ENCODE peak calls at places on chromosomes 12 and 14, in seven cellular contexts. T is EH; N is OCI-M1; P is GM03348; I is activated CD4-positive, alpha-beta T cell treated with anti-CD3 and anti-CD28 coated beads, Interleukin-2, amount 10 ng/mL, durations not matched to agents 7 days and 5 days; H is NCI-H1092 treated with DMSO at 0.1 percent for 48 hours; K is foreskin melanocyte. J is an unnamed sample.

GRCh38 chr12:66188584-66189475 is at the start of gene IRAK3:
- DNase-seq in T (peak), N (no peak), P (peak), I (peak), H (peak), K (no peak), J (peak)

GRCh38 chr12:84507914-84508313 is 404.7 kb downstream of the SLC6A15 start:
- DNase-seq in T (no peak), N (no peak), P (no peak), I (no peak), H (peak), K (no peak), J (no peak)

GRCh38 chr12:94418517-94418916 is 41.1 kb downstream of the CEP83 start:
- DNase-seq in T (no peak), N (peak), P (no peak), I (no peak), H (no peak), K (no peak), J (no peak)

GRCh38 chr14:101598571-101599233 is 37.4 kb downstream of the DIO3 start:
- DNase-seq in T (no peak), N (no peak), P (peak), I (no peak), H (no peak), K (no peak), J (no peak)

GRCh38 chr12:69196302-69197288 is 42.8 kb upstream of the CPSF6 start:
- DNase-seq in T (peak), N (peak), P (no peak), I (no peak), H (no peak), K (no peak), J (no peak)

GRCh38 chr12:96617178-96617577 is 127.8 kb downstream of the CFAP54 start:
- DNase-seq in T (no peak), N (peak), P (no peak), I (peak), H (no peak), K (peak), J (no peak)

GRCh38 chr14:52131640-52132320 is 62.9 kb upstream of the NID2 start:
- DNase-seq in T (peak), N (peak), P (peak), I (peak), H (peak), K (peak), J (peak)

GRCh38 chr14:35155962-35156361 is 33.6 kb downstream of the PRORP start:
- DNase-seq in T (peak), N (peak), P (peak), I (no peak), H (no peak), K (peak), J (no peak)

GRCh38 chr12:77118696-77119095 is 53.3 kb upstream of the E2F7 start:
- DNase-seq in T (peak), N (no peak), P (no peak), I (no peak), H (no peak), K (no peak), J (no peak)

GRCh38 chr12:113318046-113318656 is 16.8 kb downstream of the SLC8B1 start:
- DNase-seq in T (no peak), N (no peak), P (no peak), I (no peak), H (no peak), K (no peak), J (no peak)

GRCh38 chr14:52553671-52554575 is 1.3 kb downstream of the GPR137C start:
- DNase-seq in T (peak), N (peak), P (peak), I (peak), H (peak), K (peak), J (peak)

GRCh38 chr12:6827437-6827894 is 741 bp upstream of the P3H3 start:
- DNase-seq in T (peak), N (peak), P (peak), I (peak), H (peak), K (peak), J (peak)

GRCh38 chr12:108884116-108885012 is 4.5 kb downstream of the DAO start:
- DNase-seq in T (peak), N (peak), P (peak), I (peak), H (no peak), K (peak), J (peak)

GRCh38 chr12:95412826-95413311 is 61.1 kb upstream of the METAP2 start:
- DNase-seq in T (peak), N (no peak), P (peak), I (no peak), H (no peak), K (no peak), J (peak)

GRCh38 chr14:82070753-82071152 is 537.1 kb upstream of the SEL1L start:
- DNase-seq in T (no peak), N (no peak), P (no peak), I (no peak), H (no peak), K (no peak), J (no peak)

GRCh38 chr14:52044791-52045522 is 23.9 kb downstream of the NID2 start:
- DNase-seq in T (peak), N (no peak), P (peak), I (no peak), H (no peak), K (no peak), J (peak)

GRCh38 chr14:72740504-72740961 is 153.4 kb downstream of the DPF3 start:
- DNase-seq in T (no peak), N (no peak), P (no peak), I (no peak), H (no peak), K (no peak), J (no peak)

GRCh38 chr14:93219103-93219726 is 12.2 kb downstream of the UBR7 start:
- DNase-seq in T (peak), N (peak), P (peak), I (peak), H (peak), K (no peak), J (no peak)

GRCh38 chr12:128830505-128830893 is 6.7 kb upstream of the SLC15A4 start:
- DNase-seq in T (no peak), N (peak), P (no peak), I (no peak), H (no peak), K (no peak), J (no peak)

GRCh38 chr14:100076630-100077029 is 11.4 kb downstream of the EVL start:
- DNase-seq in T (peak), N (no peak), P (peak), I (no peak), H (no peak), K (no peak), J (peak)